ENCODE peak calls at places on chromosomes 13 and 19, in four cellular contexts. G, T, F and C are unnamed samples.

GRCh38 chr19:2549701-2550191 is 73.8 kb downstream of the GADD45B start:
- DNase-seq in G (no peak), T (no peak), F (no peak), C (no peak)

GRCh38 chr19:4609878-4610511 is 29.3 kb upstream of the TNFAIP8L1 start:
- DNase-seq in G (no peak), T (no peak), F (no peak), C (no peak)

GRCh38 chr13:61148691-61149332 is 266.8 kb downstream of the PCDH20 start:
- DNase-seq in G (no peak), T (no peak), F (no peak), C (no peak)

GRCh38 chr13:108787709-108788394 is 158.4 kb downstream of the MYO16 start:
- DNase-seq in G (no peak), T (no peak), F (no peak), C (no peak)

GRCh38 chr13:68927387-68928026 is 1180.1 kb upstream of the ATXN8OS start:
- DNase-seq in G (peak), T (no peak), F (no peak), C (peak)

GRCh38 chr19:14023404-14024235 is 4.3 kb upstream of the RLN3 start:
- DNase-seq in G (no peak), T (no peak), F (no peak), C (peak)

GRCh38 chr19:30070970-30071632 is 129.1 kb downstream of the URI1 start:
- DNase-seq in G (no peak), T (no peak), F (no peak), C (no peak)

GRCh38 chr19:29676586-29676985 is 11.3 kb downstream of the PLEKHF1 start:
- DNase-seq in G (peak), T (no peak), F (no peak), C (no peak)

GRCh38 chr19:39708594-39708993 is 4.3 kb downstream of the LGALS14 start:
- DNase-seq in G (no peak), T (no peak), F (no peak), C (no peak)